ENCODE peak calls at places on chromosome 5, in four cellular contexts. H is fibroblast of lung, E is cardiac muscle cell, Z is tibial nerve. D is an unnamed sample.

GRCh38 chr5:140996055-140996454 is 29.8 kb downstream of the PCDHAC2 start:
- DNase-seq in Z (no peak), E (peak), H (no peak), D (no peak)

GRCh38 chr5:31983851-31984250 is 190.3 kb downstream of the GOLPH3 start:
- DNase-seq in E (no peak), Z (no peak), H (no peak), D (no peak)

GRCh38 chr5:97107266-97107665 is 35.1 kb downstream of the LIX1 start:
- DNase-seq in Z (no peak), H (no peak), E (no peak), D (no peak)

GRCh38 chr5:73447234-73448071 is 1.1 kb downstream of the FOXD1 start:
- DNase-seq in H (peak), E (peak), Z (no peak), D (no peak)

GRCh38 chr5:57117601-57118000 is 56.3 kb upstream of the GPBP1 start:
- DNase-seq in E (no peak), H (no peak), Z (no peak), D (no peak)

GRCh38 chr5:136040746-136041415 is 12.1 kb downstream of the TGFBI start:
- DNase-seq in H (no peak), Z (no peak), E (no peak), D (no peak)

GRCh38 chr5:93677344-93678021 is 63.9 kb downstream of the POU5F2 start:
- DNase-seq in H (peak), E (peak), Z (peak), D (no peak)

GRCh38 chr5:178793156-178793555 is 62.7 kb upstream of the ZNF354A start:
- DNase-seq in E (no peak), Z (no peak), H (no peak), D (no peak)

GRCh38 chr5:44983006-44983405 is 174.3 kb downstream of the MRPS30 start:
- DNase-seq in H (peak), Z (no peak), E (no peak), D (no peak)

GRCh38 chr5:16037121-16037520 is 142.5 kb downstream of the MARCHF11 start:
- DNase-seq in E (no peak), Z (no peak), H (no peak), D (no peak)

GRCh38 chr5:40223884-40224402 is 455.8 kb upstream of the PTGER4 start:
- DNase-seq in E (no peak), Z (no peak), H (peak), D (no peak)

GRCh38 chr5:151072234-151073025 is 8.4 kb downstream of the TNIP1 start:
- DNase-seq in Z (no peak), E (no peak), H (peak), D (no peak)

GRCh38 chr5:116727248-116727647 is 152.6 kb upstream of the SEMA6A start:
- DNase-seq in E (no peak), H (no peak), Z (no peak), D (no peak)

GRCh38 chr5:80622756-80623155 is 31.7 kb upstream of the MSH3 start:
- DNase-seq in H (no peak), E (no peak), Z (no peak), D (no peak)

DNA sequence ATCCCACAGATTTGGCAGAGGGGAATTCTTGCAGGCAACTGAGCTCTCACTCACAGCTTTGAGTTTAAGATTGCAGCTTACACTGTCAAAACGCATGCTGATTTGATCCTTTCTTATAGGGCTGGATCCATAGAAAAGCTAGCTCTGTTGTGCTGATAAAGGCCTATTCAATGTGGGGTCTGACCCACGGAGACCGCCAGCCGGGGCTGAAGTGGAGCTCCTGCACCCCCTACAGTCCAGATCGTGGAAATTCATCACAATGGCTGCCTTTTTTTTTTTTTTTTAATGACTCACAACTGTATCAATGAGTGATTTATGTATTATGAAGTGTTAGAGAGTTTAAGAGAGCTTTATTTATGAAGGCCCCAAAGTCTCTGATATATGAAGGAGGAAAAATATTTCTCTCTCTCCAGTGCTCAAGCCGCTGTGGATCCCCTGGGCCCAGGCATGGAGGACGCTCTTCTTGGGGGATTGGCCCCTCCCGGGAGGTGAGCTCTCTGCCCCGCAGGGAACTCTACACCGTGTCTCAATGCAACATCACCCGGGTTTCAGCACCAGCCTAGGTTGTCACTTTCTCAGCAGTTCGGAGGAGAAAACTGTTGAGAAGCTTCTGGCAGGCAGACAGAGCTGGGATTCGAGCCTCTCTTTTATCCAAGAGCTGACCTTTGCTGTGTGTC is 700.2 kb downstream of the IRX1 start:
- DNase-seq in Z (no peak), H (no peak), E (no peak), D (no peak)
- TF ChIP-seq CTCF in Z (peak), H (no peak), E (no peak), D (no peak)

GRCh38 chr5:181258576-181258975 is 2.4 kb downstream of the TRIM52 start:
- DNase-seq in Z (no peak), E (no peak), H (no peak), D (no peak)
- H3K4me3 ChIP-seq in Z (no peak), E (no peak), H (peak), D (peak)

GRCh38 chr5:68048529-68048928 is 167.0 kb upstream of the PIK3R1 start:
- DNase-seq in E (no peak), Z (no peak), H (no peak), D (no peak)
- TF ChIP-seq CTCF in E (no peak), Z (no peak), H (no peak), D (no peak)

GRCh38 chr5:17378346-17378984 is 119.6 kb upstream of the TAF11L2 start:
- DNase-seq in Z (no peak), H (peak), E (peak), D (no peak)
- H3K4me3 ChIP-seq in Z (no peak), H (no peak), E (no peak), D (no peak)

DNA sequence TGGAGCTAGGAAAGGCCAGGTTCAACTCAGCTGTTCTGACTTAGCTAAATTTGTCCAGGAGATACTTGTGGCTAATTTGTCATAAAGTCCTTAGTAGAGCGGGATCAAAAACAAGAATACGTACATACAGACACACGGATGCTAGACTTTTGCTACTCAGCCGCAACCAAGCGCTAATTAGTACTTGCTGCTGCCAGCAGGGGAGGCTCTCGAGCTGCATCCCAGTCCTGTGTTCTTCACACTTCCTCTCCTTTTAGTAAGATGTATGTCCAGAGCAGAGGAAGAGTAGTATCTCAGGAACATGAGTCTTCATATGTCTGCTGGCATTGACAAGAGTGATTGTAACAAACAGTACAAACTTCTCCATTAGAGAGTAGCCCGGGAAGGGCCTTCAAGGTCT is 58.3 kb downstream of the CYFIP2 start:
- DNase-seq in E (no peak), H (no peak), Z (no peak), D (no peak)
- TF ChIP-seq CTCF in E (peak), H (peak), Z (no peak), D (no peak)

GRCh38 chr5:168291281-168291960 is at the start of gene WWC1:
- DNase-seq in E (peak), Z (no peak), H (peak), D (no peak)

GRCh38 chr5:168288349-168289245 is 2.8 kb upstream of the WWC1 start:
- DNase-seq in E (no peak), Z (no peak), H (no peak), D (no peak)

GRCh38 chr5:168292783-168293696 is 1.6 kb downstream of the WWC1 start:
- DNase-seq in E (no peak), Z (no peak), H (no peak), D (no peak)

GRCh38 chr5:168291961-168292782 is 727 bp downstream of the WWC1 start:
- DNase-seq in E (peak), H (peak), Z (no peak), D (no peak)

DNA sequence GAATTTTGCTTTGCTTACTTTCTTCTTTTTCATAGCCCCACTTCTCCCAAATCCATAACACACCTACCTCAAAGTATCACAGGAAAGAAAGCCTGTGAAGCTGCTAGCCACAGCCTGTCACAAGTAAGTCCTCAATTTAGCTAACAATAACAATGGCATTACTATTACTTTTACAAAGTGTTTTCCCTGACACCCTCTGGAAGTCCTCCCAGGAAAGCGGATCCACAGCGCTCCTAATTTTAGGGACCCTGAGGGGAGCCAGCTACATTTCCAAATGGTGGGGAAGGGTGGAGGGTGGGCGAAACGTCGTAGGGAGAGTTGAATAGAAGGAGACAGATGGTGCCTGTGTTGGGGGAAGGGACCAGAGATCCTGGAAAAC is 554 bp upstream of the WWC1 start:
- DNase-seq in H (no peak), E (no peak), Z (no peak), D (no peak)
- H3K4me3 ChIP-seq in H (no peak), E (peak), Z (no peak), D (no peak)